ENCODE peak calls at places on chromosome 21, in ten cellular contexts. J, B, I, K, H, W, O, D, Q and E are unnamed samples. For H3K9me3, the result is how much of the 10 kb centered on the place peaks cover.

GRCh38 chr21:42539342-42539741 is 25.7 kb downstream of the SLC37A1 start:
- DNase-seq in H (no peak), K (no peak), W (no peak), D (no peak), O (no peak), Q (no peak), J (peak), B (peak), I (no peak), E (no peak)

GRCh38 chr21:36117276-36117675 is 17.6 kb upstream of the CBR3 start:
- DNase-seq in I (no peak), Q (no peak), W (no peak), O (no peak), D (no peak), K (no peak), B (no peak), J (no peak), H (no peak), E (no peak)

GRCh38 chr21:16535100-16535418 is 805.3 kb downstream of the USP25 start:
- DNase-seq in K (peak), O (peak), I (peak), Q (peak), B (peak), J (peak), W (no peak), H (peak), D (peak), E (no peak)

GRCh38 chr21:32782698-32783097 is 11.1 kb upstream of the PAXBP1 start:
- DNase-seq in J (no peak), K (no peak), D (no peak), I (no peak), B (no peak), H (no peak), Q (no peak), W (no peak), O (no peak), E (no peak)

GRCh38 chr21:19609611-19610010 is 1206.0 kb upstream of the TMPRSS15 start:
- DNase-seq in I (no peak), D (no peak), O (no peak), W (no peak), B (no peak), H (no peak), K (no peak), J (no peak), Q (no peak), E (no peak)

GRCh38 chr21:46656820-46657219 is 21.3 kb downstream of the PRMT2 start:
- DNase-seq in B (no peak), Q (no peak), W (no peak), I (no peak), O (no peak), K (no peak), D (no peak), H (no peak), J (no peak), E (no peak)

GRCh38 chr21:32626633-32627196 is 14.5 kb upstream of the CFAP298 start:
- DNase-seq in W (no peak), D (no peak), J (no peak), B (no peak), K (no peak), I (no peak), Q (peak), H (no peak), O (no peak), E (no peak)

GRCh38 chr21:28078126-28078525 is 914.6 kb downstream of the LTN1 start:
- DNase-seq in H (no peak), Q (no peak), W (no peak), J (no peak), D (no peak), O (no peak), I (no peak), K (no peak), B (no peak), E (no peak)

GRCh38 chr21:41956926-41957729 is 3.3 kb upstream of the C2CD2 start:
- DNase-seq in K (no peak), J (peak), Q (peak), W (peak), O (no peak), H (no peak), D (no peak), I (no peak), B (no peak), E (no peak)

GRCh38 chr21:36566606-36567005 is 86.7 kb upstream of the CLDN14 start:
- DNase-seq in H (no peak), Q (no peak), O (no peak), K (no peak), I (no peak), W (no peak), B (no peak), D (no peak), J (no peak), E (no peak)

GRCh38 chr21:33281101-33281652 is 15.0 kb downstream of the IL10RB start:
- DNase-seq in J (no peak), W (no peak), Q (no peak), D (no peak), K (no peak), I (no peak), O (no peak), H (no peak), B (no peak), E (no peak)

GRCh38 chr21:45496151-45496967 is 45.9 kb downstream of the SLC19A1 start:
- DNase-seq in J (peak), B (no peak), H (peak), I (no peak), W (no peak), K (peak), D (no peak), Q (no peak), O (no peak), E (no peak)

GRCh38 chr21:45496968-45497845 is 45.0 kb downstream of the SLC19A1 start:
- DNase-seq in K (peak), I (no peak), H (peak), B (no peak), Q (no peak), W (no peak), J (peak), D (no peak), O (peak), E (no peak)

GRCh38 chr21:45493401-45494001 is 48.7 kb downstream of the SLC19A1 start:
- DNase-seq in J (no peak), W (no peak), K (no peak), H (no peak), B (no peak), O (no peak), D (no peak), Q (no peak), I (no peak), E (no peak)

GRCh38 chr21:45494135-45494850 is 47.9 kb downstream of the SLC19A1 start:
- DNase-seq in J (no peak), K (peak), Q (no peak), B (no peak), H (no peak), O (no peak), I (no peak), D (no peak), W (no peak), E (no peak)

DNA sequence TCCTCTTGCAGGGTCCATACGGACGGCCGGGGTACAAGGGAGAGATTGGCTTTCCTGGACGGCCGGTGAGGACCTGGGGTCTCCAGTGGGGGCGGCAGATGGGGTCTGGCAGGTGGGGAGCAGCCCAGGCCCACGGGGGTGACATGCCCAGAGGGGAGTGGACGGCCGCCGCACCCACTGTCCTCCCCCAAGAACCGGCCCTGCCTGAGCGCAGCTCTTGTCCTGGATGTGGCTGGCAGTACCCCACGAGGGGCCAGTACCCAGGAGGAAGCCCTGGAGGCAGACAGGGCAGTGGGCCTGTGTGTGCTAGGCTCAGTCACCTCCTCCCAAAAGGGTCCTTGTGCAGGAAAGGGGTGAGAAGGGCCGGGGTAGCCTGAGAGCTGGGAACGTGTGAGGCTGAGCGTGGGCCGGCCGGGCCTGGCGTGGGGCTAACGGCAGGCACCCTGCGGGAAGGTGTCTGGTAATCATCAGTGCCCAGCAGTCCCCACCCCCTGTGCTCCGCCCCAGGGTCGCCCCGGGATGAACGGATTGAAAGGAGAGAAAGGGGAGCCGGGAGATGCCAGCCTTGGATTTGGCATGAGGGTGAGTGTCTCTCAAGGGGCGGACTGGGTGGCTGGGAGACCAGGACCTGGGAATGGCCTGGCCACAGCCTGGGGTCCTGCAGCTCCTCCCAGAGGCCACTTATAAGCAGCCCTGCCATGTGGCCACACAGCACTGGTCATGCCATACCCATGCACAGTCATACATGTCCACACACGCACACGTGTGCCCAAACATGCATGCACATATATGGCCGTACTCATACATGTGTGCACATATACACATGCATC is 47.2 kb downstream of the SLC19A1 start:
- DNase-seq in D (no peak), O (no peak), W (no peak), K (peak), B (no peak), H (no peak), I (no peak), Q (no peak), J (peak), E (no peak)
- H3K9me3 ChIP-seq in D (under half), O (under half), W (under half), K (under half), B (under half), H (under half), I (under half), Q (under half), J (under half), E (under half)

DNA sequence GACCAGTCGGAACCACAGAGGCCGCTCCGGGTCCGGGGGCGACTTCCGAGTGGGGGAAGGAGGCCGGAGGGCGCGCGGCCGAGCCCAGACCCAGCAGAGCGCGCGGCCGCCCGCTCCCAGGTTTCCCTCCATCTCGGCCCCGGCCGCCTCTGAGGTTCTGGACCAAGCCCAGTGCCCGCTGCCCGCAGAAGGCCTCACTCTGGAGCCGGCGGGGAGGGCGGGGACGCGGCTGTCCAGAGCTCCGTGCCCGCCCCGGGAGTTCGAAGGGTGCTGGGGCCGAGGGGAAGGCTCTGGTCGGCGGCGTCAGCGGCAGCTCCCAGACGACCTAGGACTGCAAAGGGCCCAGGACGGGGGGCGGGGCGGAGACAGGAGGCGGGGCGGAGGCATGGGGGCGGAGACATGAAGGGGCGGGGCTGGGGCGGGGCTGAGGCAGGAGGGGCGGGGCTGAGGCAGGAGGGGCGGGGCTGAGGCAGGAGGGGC is 48.0 kb upstream of the SLC19A1 start:
- DNase-seq in Q (peak), I (no peak), W (peak), K (peak), H (peak), O (peak), D (peak), B (peak), J (peak), E (peak)
- H3K9me3 ChIP-seq in Q (under half), I (under half), W (under half), K (under half), H (under half), O (under half), D (under half), B (under half), J (under half), E (under half)

DNA sequence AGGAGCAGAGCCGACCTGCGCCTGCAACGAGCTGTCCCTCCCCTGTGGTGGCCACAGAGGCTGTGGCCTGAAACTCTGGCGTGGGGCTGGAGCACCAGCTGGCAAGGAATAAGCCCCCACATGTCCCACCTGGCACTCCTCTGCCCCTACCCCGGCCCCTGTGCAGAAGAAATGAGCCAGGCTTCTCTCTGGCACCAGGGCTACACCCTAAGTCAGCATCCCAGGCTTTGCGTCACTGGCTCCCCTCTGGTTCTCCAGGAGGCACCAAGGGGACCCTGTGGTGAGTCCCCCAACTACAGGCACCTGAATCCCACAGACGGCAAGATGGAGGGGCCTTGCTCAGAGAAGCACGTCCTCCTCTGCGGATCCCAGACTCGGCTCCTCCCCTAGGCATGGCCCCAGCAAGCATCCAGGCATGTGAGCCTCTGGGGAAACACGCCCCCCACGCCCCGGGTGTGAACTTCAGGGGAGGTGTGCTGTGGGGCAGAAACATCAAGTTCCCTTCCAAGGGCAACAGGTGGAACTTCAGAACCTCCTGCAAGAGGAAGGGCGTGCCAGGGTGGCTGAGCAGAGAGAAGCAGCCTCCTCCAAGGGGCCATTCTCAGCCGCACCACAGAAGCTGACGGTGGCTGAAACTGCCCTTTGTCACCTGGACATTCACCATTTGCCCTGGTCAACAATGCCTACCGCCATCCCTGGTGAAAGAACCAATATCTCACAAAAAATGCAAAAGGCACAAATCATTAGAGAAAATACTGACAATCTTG is 2.9 kb downstream of the KRTAP10-7 start:
- DNase-seq in O (no peak), J (no peak), B (no peak), Q (no peak), H (no peak), W (no peak), D (no peak), I (peak), K (no peak), E (no peak)
- H3K9me3 ChIP-seq in O (under half), J (under half), B (under half), Q (under half), H (under half), W (under half), D (under half), I (under half), K (under half), E (under half)

DNA sequence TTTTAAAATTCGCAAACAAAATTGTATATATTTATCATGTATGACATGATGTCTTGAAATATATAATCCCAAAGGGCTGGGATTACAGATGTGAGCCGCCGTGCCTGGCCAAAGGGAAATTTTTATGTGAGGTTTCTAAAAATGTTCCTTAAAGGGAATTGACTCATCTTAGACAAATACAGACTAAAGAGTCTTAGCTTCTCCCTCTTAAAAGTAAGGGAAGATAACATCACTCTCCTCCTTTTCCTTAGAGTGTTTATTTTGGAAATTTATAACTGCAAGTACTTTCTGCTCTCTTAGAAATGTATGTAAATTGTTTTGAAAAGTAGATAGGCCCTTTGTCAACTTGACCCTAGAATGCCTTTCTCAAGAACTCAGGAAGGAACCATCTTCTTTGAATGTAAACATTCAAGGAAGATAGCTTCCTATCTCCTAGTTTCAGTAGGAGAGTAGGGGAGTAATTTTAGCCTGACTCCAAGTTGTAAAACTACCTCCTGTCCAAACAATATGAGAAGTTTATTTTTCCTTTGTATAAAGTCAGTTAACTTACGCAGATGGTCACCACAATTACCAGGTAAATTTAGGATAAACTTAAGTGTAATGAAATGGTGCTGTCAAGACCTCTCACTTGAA is 59.5 kb downstream of the C21orf91 start:
- DNase-seq in Q (no peak), H (no peak), I (no peak), B (no peak), O (no peak), D (no peak), J (no peak), W (no peak), K (no peak), E (no peak)
- H3K9me3 ChIP-seq in Q (under half), H (under half), I (under half), B (under half), O (under half), D (under half), J (under half), W (under half), K (under half), E (under half)

GRCh38 chr21:40719615-40720014 is 127.3 kb downstream of the DSCAM start:
- DNase-seq in B (no peak), D (no peak), H (no peak), O (no peak), Q (no peak), K (no peak), J (no peak), W (no peak), I (no peak), E (no peak)

GRCh38 chr21:40714516-40714915 is 132.4 kb downstream of the DSCAM start:
- DNase-seq in W (no peak), O (no peak), D (no peak), H (no peak), I (no peak), K (no peak), B (no peak), Q (no peak), J (no peak), E (no peak)

GRCh38 chr21:40717008-40717407 is 129.9 kb downstream of the DSCAM start:
- DNase-seq in O (no peak), K (no peak), H (no peak), W (no peak), J (no peak), B (no peak), D (no peak), Q (no peak), I (no peak), E (no peak)
- H3K9me3 ChIP-seq in O (under half), K (under half), H (under half), W (under half), J (under half), B (under half), D (under half), Q (under half), I (under half), E (under half)

GRCh38 chr21:25170681-25171080 is 436.6 kb downstream of the MRPL39 start:
- DNase-seq in B (no peak), H (no peak), I (no peak), W (no peak), D (no peak), J (no peak), O (no peak), Q (no peak), K (no peak), E (no peak)
- H3K9me3 ChIP-seq in B (under half), H (under half), I (under half), W (under half), D (under half), J (under half), O (under half), Q (under half), K (under half), E (under half)

GRCh38 chr21:23936224-23936623 is 1671.1 kb downstream of the MRPL39 start:
- DNase-seq in D (no peak), O (no peak), H (no peak), W (peak), K (no peak), B (no peak), J (no peak), Q (peak), I (no peak), E (no peak)

GRCh38 chr21:23939369-23940065 is 1667.8 kb downstream of the MRPL39 start:
- DNase-seq in O (no peak), W (no peak), K (no peak), J (no peak), D (no peak), H (no peak), B (no peak), I (no peak), Q (no peak), E (no peak)

GRCh38 chr21:23936991-23937390 is 1670.3 kb downstream of the MRPL39 start:
- DNase-seq in W (no peak), J (no peak), B (no peak), I (no peak), O (no peak), K (no peak), Q (no peak), H (no peak), D (no peak), E (no peak)
- H3K9me3 ChIP-seq in W (under half), J (under half), B (under half), I (under half), O (under half), K (under half), Q (under half), H (under half), D (under half), E (under half)